ENCODE peak calls at places on chromosomes 12 and 14, in four cellular contexts. D is K562, E is HepG2, V is HCT116. W is an unnamed sample. For H3K36me3, the result is how much of the 10 kb centered on the place peaks cover.

GRCh38 chr14:75724414-75725204 is 63.6 kb downstream of the TTLL5 start:
- DNase-seq in D (no peak), E (no peak), V (no peak), W (no peak)

GRCh38 chr12:109477185-109477962 is at the start of the genes KCTD10 and UBE3B:
- DNase-seq in D (peak), E (peak), V (peak), W (peak)

GRCh38 chr14:89600029-89600428 is 183.0 kb upstream of the FOXN3 start:
- DNase-seq in D (no peak), E (no peak), V (no peak), W (no peak)

GRCh38 chr12:95877622-95878021 is 18.9 kb downstream of the SNRPF start:
- DNase-seq in D (no peak), E (no peak), V (no peak), W (no peak)

GRCh38 chr12:47818701-47819543 is 781 bp downstream of the HDAC7 start:
- DNase-seq in D (peak), E (peak), V (no peak), W (no peak)

GRCh38 chr14:80381964-80382363 is 170.7 kb upstream of the DIO2 start:
- DNase-seq in D (no peak), E (no peak), V (no peak), W (no peak)

GRCh38 chr12:68487721-68488309 is 122.9 kb upstream of the RAP1B start:
- DNase-seq in D (no peak), E (no peak), V (no peak), W (no peak)

GRCh38 chr12:68844318-68844745 is 36.4 kb downstream of the MDM2 start:
- DNase-seq in D (no peak), E (no peak), V (no peak), W (no peak)

GRCh38 chr14:104659764-104660523 is 29.5 kb upstream of the INF2 start:
- DNase-seq in D (no peak), E (no peak), V (no peak), W (no peak)

GRCh38 chr12:42936991-42937390 is 347.4 kb upstream of the PRICKLE1 start:
- DNase-seq in D (no peak), E (no peak), V (no peak), W (no peak)

GRCh38 chr12:86675197-86675596 is 419.0 kb upstream of the MGAT4C start:
- DNase-seq in D (no peak), E (no peak), V (no peak), W (no peak)

GRCh38 chr12:88793091-88793490 is 212.8 kb upstream of the KITLG start:
- DNase-seq in D (no peak), E (no peak), V (no peak), W (no peak)

GRCh38 chr12:10968765-10969456 is 17.8 kb downstream of the TAS2R50 start:
- DNase-seq in D (no peak), E (no peak), V (no peak), W (no peak)

GRCh38 chr12:52164624-52165023 is 27.2 kb downstream of the KRT80 start:
- DNase-seq in D (no peak), E (peak), V (peak), W (no peak)

GRCh38 chr12:14167005-14167628 is 185.7 kb upstream of the GRIN2B start:
- DNase-seq in D (peak), E (peak), V (peak), W (peak)

GRCh38 chr14:26187996-26188605 is 409.7 kb downstream of the NOVA1 start:
- DNase-seq in D (no peak), E (no peak), V (no peak), W (no peak)

GRCh38 chr14:96574633-96575191 is 72.5 kb downstream of the PAPOLA start:
- DNase-seq in D (no peak), E (no peak), V (no peak), W (no peak)

GRCh38 chr12:54197037-54197909 is 8.5 kb upstream of the SMUG1 start:
- DNase-seq in D (peak), E (no peak), V (no peak), W (no peak)

GRCh38 chr14:99272669-99273024 is 650 bp upstream of the BCL11B start:
- DNase-seq in D (no peak), E (no peak), V (no peak), W (no peak)

GRCh38 chr12:28216016-28216415 is 25.8 kb downstream of the CCDC91 start:
- DNase-seq in D (no peak), E (no peak), V (no peak), W (no peak)

GRCh38 chr14:95189400-95190162 is 32.3 kb upstream of the DICER1 start:
- DNase-seq in D (no peak), E (no peak), V (no peak), W (no peak)

GRCh38 chr14:58829594-58829993 is 191.8 kb downstream of the DACT1 start:
- DNase-seq in D (no peak), E (peak), V (no peak), W (no peak)

GRCh38 chr12:51378749-51379148 is 12.5 kb downstream of the GALNT6 start:
- DNase-seq in D (no peak), E (no peak), V (no peak), W (no peak)

GRCh38 chr14:27386391-27386790 is 788.6 kb upstream of the NOVA1 start:
- DNase-seq in D (no peak), E (no peak), V (no peak), W (no peak)

GRCh38 chr12:76588881-76589565 is 29.5 kb upstream of the OSBPL8 start:
- DNase-seq in D (no peak), E (no peak), V (no peak), W (no peak)

GRCh38 chr12:128817115-128818015 is 6.4 kb downstream of the SLC15A4 start:
- DNase-seq in D (no peak), E (no peak), V (no peak), W (no peak)

GRCh38 chr14:102430212-102430908 is 67.6 kb downstream of the TECPR2 start:
- DNase-seq in D (no peak), E (no peak), V (no peak), W (no peak)

DNA sequence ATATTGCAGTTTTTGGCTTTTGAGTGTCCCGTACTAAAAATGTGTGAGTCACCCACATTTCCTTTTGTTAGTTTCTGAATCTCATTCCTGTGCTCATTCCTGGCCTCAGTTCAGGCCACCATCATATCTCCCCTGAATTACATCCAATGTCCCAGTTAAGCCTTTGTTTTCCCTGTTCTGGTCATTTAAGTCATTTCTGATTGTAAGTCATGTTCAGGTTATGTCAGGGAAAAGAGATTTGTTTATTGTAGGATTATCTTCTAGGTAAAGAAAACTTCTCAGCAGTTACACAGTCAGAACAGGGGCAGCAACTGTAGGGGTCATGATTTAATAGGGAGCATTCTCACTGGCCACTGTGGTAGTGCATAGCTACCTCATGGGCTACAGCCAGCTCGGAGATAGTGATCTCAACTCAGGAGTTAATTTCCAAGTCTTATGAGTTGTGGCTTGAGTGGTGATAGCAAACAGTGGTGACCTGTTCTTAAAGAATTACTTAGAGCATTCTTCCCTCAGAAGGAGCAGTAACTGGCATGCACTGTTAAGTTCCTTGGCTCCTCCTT is 6.7 kb downstream of the DDX47 start:
- DNase-seq in D (peak), E (no peak), V (no peak), W (no peak)
- H3K36me3 ChIP-seq in D (half or more), E (under half), V (under half), W (under half)

GRCh38 chr14:69303086-69303485 is 43.1 kb downstream of the GALNT16 start:
- DNase-seq in D (no peak), E (no peak), V (no peak), W (no peak)

GRCh38 chr14:69299286-69300035 is 39.5 kb downstream of the GALNT16 start:
- DNase-seq in D (no peak), E (no peak), V (no peak), W (no peak)

GRCh38 chr14:69300601-69301221 is 40.8 kb downstream of the GALNT16 start:
- DNase-seq in D (no peak), E (no peak), V (no peak), W (no peak)

GRCh38 chr14:69298131-69299071 is 38.4 kb downstream of the GALNT16 start:
- DNase-seq in D (no peak), E (no peak), V (no peak), W (no peak)
- TF ChIP-seq TCF7L2 in D (no peak), E (no peak), V (no peak), W (no peak)

GRCh38 chr12:8544295-8544694 is 3.6 kb upstream of the CLEC4E start:
- DNase-seq in D (peak), E (peak), V (peak), W (peak)
- H3K4me3 ChIP-seq in D (no peak), E (no peak), V (no peak), W (no peak)

GRCh38 chr12:131786331-131786730 is 41.9 kb upstream of the MMP17 start:
- DNase-seq in D (no peak), E (no peak), V (no peak), W (no peak)
- H3K36me3 ChIP-seq in D (half or more), E (under half), V (under half), W (under half)

GRCh38 chr14:86766469-86766868 is 1226.5 kb downstream of the GALC start:
- DNase-seq in D (no peak), E (peak), V (no peak), W (no peak)
- TF ChIP-seq TCF7L2 in D (no peak), E (no peak), V (no peak), W (no peak)

GRCh38 chr14:68842298-68842697 is 49.4 kb upstream of the ZFP36L1 start:
- DNase-seq in D (no peak), E (no peak), V (no peak), W (no peak)

GRCh38 chr14:68846466-68846865 is 53.6 kb upstream of the ZFP36L1 start:
- DNase-seq in D (no peak), E (no peak), V (no peak), W (no peak)

GRCh38 chr14:68841030-68841809 is 48.4 kb upstream of the ZFP36L1 start:
- DNase-seq in D (no peak), E (no peak), V (no peak), W (no peak)

GRCh38 chr14:68844210-68844545 is 51.3 kb upstream of the ZFP36L1 start:
- DNase-seq in D (no peak), E (no peak), V (no peak), W (no peak)

DNA sequence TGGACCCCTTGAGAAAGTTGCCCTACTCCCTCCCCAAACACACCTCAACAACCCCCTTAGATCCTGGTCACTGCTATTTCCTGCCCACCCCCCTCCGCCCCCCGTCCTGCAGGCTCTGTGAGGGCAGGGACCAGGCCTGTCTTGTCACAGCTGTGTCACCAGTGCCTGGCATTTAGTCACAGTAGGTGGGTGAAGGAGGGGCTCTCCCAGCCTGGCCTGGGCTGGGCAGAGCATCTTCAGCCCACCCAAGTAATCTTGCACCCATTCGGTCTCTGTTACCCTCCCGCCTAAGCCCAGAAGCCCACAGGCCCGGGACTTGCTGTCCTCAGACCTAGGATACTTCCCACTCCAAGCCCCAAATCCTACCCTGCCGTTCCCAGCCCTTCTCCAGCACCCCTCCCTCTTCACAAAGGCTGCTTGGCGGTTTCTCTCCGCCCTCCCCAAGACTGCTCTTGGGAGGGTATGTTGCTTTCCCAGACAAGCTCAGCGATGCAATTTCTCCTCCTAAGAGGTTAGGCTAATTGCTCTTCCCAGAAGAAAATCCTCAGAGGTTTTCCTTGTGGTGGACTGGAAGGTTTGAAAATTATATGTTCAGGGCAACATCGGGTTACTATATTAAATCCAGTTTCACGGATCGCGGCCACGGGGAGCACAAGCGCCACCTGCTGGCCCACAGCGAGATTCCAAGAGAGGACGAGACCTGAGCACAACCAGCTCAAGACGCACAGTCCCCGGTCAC is 50.8 kb upstream of the ZFP36L1 start:
- DNase-seq in D (peak), E (no peak), V (peak), W (no peak)
- H3K4me3 ChIP-seq in D (peak), E (peak), V (peak), W (no peak)

GRCh38 chr12:70288817-70289216 is 45.6 kb downstream of the CNOT2 start:
- DNase-seq in D (no peak), E (no peak), V (no peak), W (no peak)

GRCh38 chr12:70277973-70278372 is 34.7 kb downstream of the CNOT2 start:
- DNase-seq in D (peak), E (no peak), V (no peak), W (no peak)

GRCh38 chr12:70278945-70279344 is 35.7 kb downstream of the CNOT2 start:
- DNase-seq in D (no peak), E (no peak), V (no peak), W (no peak)

DNA sequence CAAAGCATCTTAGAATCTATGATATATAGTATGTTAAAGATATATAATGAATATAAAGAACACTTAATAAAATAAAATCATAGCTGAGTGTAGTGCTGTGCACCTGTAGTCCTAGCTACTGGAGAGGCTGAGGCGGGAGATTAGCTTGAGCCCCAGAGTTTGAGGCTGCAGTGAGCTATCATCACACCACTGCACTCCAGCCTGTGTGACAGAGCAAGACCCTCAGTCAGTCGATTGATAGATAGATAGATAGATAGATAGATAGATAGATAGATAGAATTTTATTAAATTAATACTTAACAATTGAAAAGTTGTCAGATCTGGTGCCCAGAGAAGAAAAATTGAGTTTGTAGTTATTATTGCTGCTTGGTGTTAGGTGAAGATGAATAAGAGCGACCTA is 40.0 kb downstream of the CNOT2 start:
- DNase-seq in D (no peak), E (no peak), V (no peak), W (no peak)
- H3K36me3 ChIP-seq in D (under half), E (under half), V (under half), W (under half)

DNA sequence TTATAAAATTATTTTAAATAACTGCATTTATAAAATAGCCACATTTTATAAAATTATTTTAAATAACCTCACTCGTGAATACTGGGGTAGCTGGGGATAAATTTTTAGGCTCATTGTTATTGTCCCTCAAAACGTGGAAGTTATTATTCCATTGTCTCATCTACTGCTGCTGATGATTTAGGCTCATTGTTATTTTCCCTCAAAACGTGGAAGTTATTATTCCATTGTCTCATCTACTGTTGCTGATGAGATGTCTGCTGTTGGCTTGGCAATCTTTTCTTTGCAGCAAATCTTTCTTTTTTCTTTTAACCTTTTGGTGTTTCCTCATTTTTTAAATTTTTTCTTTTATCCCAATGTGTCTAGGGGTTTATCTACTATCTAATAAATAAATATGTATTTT is 182.6 kb upstream of the PZP start:
- DNase-seq in D (no peak), E (no peak), V (no peak), W (no peak)
- TF ChIP-seq TCF7L2 in D (no peak), E (no peak), V (no peak), W (no peak)

W was measured in Panc1.